ENCODE peak calls at places on chromosomes 7 and 10, in four cellular contexts. K, O, T and R are unnamed samples.

GRCh38 chr7:155868955-155869783 is 56.9 kb upstream of the SHH start:
- DNase-seq in O (no peak), T (no peak), K (no peak), R (no peak)

GRCh38 chr10:125002423-125003145 is 60.7 kb downstream of the ZRANB1 start:
- DNase-seq in T (no peak), O (no peak), K (no peak), R (no peak)

GRCh38 chr7:27213904-27214586 is 14.2 kb upstream of the HOXA13 start:
- DNase-seq in K (no peak), O (no peak), T (no peak), R (no peak)

GRCh38 chr7:171912-172515 is 20.4 kb upstream of the FAM20C start:
- DNase-seq in T (no peak), K (no peak), O (no peak), R (no peak)

GRCh38 chr10:3837909-3838722 is 53.1 kb upstream of the KLF6 start:
- DNase-seq in K (no peak), T (no peak), O (no peak), R (no peak)

GRCh38 chr7:82044497-82045080 is 274.7 kb upstream of the HGF start:
- DNase-seq in O (no peak), T (peak), K (peak), R (no peak)

GRCh38 chr10:11693376-11693775 is 48.8 kb upstream of the ECHDC3 start:
- DNase-seq in T (no peak), K (no peak), O (no peak), R (no peak)

GRCh38 chr7:24727165-24728120 is 29.8 kb downstream of the GSDME start:
- DNase-seq in K (no peak), O (no peak), T (no peak), R (no peak)

GRCh38 chr10:97229322-97229721 is 43.6 kb upstream of the SLIT1 start:
- DNase-seq in O (no peak), T (no peak), K (no peak), R (no peak)

GRCh38 chr7:30709549-30709948 is 27.3 kb upstream of the CRHR2 start:
- DNase-seq in O (no peak), T (no peak), K (no peak), R (no peak)

GRCh38 chr7:79307376-79307775 is 146.1 kb downstream of the MAGI2 start:
- DNase-seq in T (no peak), K (no peak), O (no peak), R (no peak)

GRCh38 chr7:100126239-100126930 is 382 bp upstream of the MBLAC1 start:
- DNase-seq in T (no peak), K (no peak), O (no peak), R (no peak)

GRCh38 chr7:36796850-36797618 is 72.7 kb upstream of the AOAH start:
- DNase-seq in K (no peak), O (no peak), T (peak), R (no peak)

DNA sequence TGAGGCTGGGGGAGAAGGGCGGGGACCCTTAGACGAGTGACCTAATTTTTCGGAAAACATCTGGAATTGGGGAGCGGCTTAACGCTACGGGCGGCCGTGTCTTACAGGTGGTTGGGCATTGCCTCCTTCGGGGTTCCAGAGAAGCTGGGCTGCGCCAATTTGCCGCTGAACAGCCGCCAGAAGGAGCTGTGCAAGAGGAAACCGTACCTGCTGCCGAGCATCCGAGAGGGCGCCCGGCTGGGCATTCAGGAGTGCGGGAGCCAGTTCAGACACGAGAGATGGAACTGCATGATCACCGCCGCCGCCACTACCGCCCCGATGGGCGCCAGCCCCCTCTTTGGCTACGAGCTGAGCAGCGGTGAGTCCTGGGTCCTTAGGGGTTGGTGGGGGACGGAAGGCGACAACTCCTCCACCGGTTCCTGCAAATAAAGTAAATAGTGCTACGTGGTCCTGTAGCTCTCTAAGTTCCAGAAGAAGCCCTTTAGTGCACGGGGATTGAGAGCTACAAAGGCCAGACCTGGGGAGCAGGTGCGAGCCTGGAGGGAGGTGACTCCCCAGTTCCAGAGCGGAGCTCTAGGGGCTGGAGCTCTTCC is 756 bp downstream of the WNT16 start:
- DNase-seq in K (no peak), T (no peak), O (no peak), R (peak)
- TF ChIP-seq CTCF in K (no peak), T (no peak), O (peak), R (no peak)

GRCh38 chr7:21141476-21141875 is 286.4 kb upstream of the SP4 start:
- DNase-seq in T (no peak), K (no peak), O (no peak), R (no peak)

GRCh38 chr7:21137640-21138039 is 290.2 kb upstream of the SP4 start:
- DNase-seq in O (no peak), T (no peak), K (no peak), R (no peak)

GRCh38 chr7:21142081-21142480 is 285.8 kb upstream of the SP4 start:
- DNase-seq in K (no peak), T (no peak), O (no peak), R (peak)

GRCh38 chr7:21135437-21135836 is 292.4 kb upstream of the SP4 start:
- DNase-seq in K (no peak), O (no peak), T (no peak), R (no peak)

GRCh38 chr7:21140622-21141021 is 287.3 kb upstream of the SP4 start:
- DNase-seq in T (no peak), O (no peak), K (no peak), R (no peak)
- TF ChIP-seq POLR2AphosphoS2 in T (no peak), O (no peak), K (no peak), R (no peak)

GRCh38 chr10:44422153-44422552 is 37.3 kb upstream of the CXCL12 start:
- DNase-seq in K (no peak), O (no peak), T (no peak), R (no peak)
- TF ChIP-seq CTCF in K (no peak), O (no peak), T (no peak), R (no peak)

GRCh38 chr7:151954866-151955820 is 1.1 kb upstream of the GALNTL5 start:
- DNase-seq in T (no peak), K (no peak), O (no peak), R (no peak)
- TF ChIP-seq POLR2AphosphoS2 in T (no peak), K (no peak), O (no peak), R (no peak)

DNA sequence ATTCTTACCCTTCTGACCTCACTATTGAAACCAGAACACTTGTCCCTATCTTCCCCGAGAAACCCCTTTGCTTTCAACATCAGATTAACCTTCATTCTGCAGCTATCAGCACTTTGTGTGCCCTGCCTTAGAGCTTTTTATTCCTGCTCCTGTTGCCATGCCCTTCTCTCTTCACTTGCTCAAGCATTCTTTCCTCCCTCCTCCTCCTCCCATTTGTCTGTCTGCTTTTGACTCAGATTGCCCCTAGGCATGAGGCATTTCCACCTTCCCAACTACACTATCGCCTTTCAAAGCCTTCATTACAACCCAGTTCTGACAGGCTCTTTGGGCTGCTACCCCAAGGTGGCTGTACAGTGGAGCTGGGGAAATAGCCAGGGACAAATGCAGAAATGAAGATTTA is 143.3 kb downstream of the SLC25A13 start:
- DNase-seq in K (no peak), O (no peak), T (no peak), R (no peak)
- TF ChIP-seq CTCF in K (no peak), O (no peak), T (no peak), R (no peak)

GRCh38 chr7:142583424-142583823 is 165.8 kb upstream of the PRSS1 start:
- DNase-seq in O (peak), K (no peak), T (no peak), R (peak)

GRCh38 chr7:142585425-142585824 is 163.8 kb upstream of the PRSS1 start:
- DNase-seq in K (no peak), T (no peak), O (no peak), R (peak)

GRCh38 chr7:142586611-142587010 is 162.7 kb upstream of the PRSS1 start:
- DNase-seq in K (no peak), O (no peak), T (no peak), R (no peak)

GRCh38 chr7:142582351-142582750 is 166.9 kb upstream of the PRSS1 start:
- DNase-seq in O (no peak), T (no peak), K (no peak), R (no peak)

DNA sequence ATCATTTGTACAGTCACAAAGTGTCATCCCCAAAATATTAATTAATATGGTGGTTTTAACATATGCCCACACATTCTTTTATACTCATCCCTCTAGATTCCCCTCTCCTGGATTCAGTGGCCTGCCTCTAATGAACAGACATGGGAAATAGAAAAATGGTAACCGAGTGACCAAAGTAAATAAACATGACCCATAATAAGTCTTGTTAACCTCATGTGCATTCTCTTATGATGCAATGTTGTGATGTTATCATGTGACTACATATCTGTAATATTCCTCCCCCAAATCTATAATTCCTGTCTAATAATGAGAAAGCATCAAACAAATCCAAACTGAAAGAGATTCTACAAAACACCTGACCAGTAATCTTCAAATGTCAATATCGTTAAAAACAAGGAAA is 164.5 kb upstream of the PRSS1 start:
- DNase-seq in K (no peak), T (no peak), O (no peak), R (no peak)
- TF ChIP-seq POLR2AphosphoS2 in K (no peak), T (no peak), O (no peak), R (no peak)

GRCh38 chr7:114209968-114210367 is 204.6 kb upstream of the FOXP2 start:
- DNase-seq in K (no peak), T (no peak), O (no peak), R (no peak)
- TF ChIP-seq CTCF in K (no peak), T (peak), O (no peak), R (no peak)

GRCh38 chr7:130942211-130942964 is 208.4 kb upstream of the KLF14 start:
- DNase-seq in K (peak), T (peak), O (no peak), R (peak)

GRCh38 chr7:130941322-130942210 is 207.6 kb upstream of the KLF14 start:
- DNase-seq in O (no peak), T (peak), K (peak), R (peak)

GRCh38 chr7:130943981-130944380 is 210.0 kb upstream of the KLF14 start:
- DNase-seq in O (no peak), K (no peak), T (no peak), R (no peak)

GRCh38 chr7:130944997-130945396 is 211.0 kb upstream of the KLF14 start:
- DNase-seq in O (no peak), K (no peak), T (no peak), R (no peak)

DNA sequence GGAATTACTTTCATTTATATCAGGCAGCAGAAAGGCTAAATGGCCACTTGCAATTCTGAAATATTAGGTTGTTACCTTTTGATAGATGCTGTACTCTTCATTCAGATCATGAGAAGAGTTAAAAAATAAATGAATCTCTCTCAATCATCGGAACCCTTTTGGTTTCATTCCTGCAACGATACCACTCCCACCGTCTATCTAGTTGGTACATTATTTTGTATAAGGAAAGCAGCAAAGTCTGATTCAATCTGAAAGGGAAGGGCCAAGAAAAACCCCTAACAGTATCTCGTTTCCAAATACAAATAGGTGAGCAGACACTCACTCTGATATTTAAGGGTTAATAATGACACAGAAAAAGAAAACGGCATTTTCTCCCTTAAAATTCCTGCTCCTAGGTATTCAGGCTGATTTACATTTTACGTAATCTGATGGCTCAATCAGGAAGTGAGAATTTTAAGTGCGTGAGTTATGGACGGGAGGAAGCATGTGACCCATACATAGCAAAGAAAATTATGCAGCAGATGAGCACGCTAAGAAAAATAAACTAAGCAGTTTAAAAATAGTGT is 209.4 kb upstream of the KLF14 start:
- DNase-seq in T (no peak), K (no peak), O (no peak), R (peak)
- TF ChIP-seq POLR2AphosphoS2 in T (no peak), K (no peak), O (no peak), R (peak)

GRCh38 chr7:18754766-18755165 is 259.2 kb downstream of the HDAC9 start:
- DNase-seq in T (no peak), O (no peak), K (no peak), R (no peak)
- TF ChIP-seq CTCF in T (no peak), O (no peak), K (no peak), R (no peak)

GRCh38 chr10:102065561-102066420 is 642 bp downstream of the HPS6 start:
- DNase-seq in T (no peak), O (no peak), K (no peak), R (peak)

GRCh38 chr10:102067091-102067916 is 2.2 kb downstream of the HPS6 start:
- DNase-seq in T (no peak), K (no peak), O (no peak), R (no peak)

GRCh38 chr10:102066421-102067068 is 1.4 kb downstream of the HPS6 start:
- DNase-seq in T (no peak), K (no peak), O (no peak), R (no peak)

GRCh38 chr10:102069066-102069465 is 3.9 kb downstream of the HPS6 start:
- DNase-seq in O (no peak), T (no peak), K (no peak), R (no peak)

DNA sequence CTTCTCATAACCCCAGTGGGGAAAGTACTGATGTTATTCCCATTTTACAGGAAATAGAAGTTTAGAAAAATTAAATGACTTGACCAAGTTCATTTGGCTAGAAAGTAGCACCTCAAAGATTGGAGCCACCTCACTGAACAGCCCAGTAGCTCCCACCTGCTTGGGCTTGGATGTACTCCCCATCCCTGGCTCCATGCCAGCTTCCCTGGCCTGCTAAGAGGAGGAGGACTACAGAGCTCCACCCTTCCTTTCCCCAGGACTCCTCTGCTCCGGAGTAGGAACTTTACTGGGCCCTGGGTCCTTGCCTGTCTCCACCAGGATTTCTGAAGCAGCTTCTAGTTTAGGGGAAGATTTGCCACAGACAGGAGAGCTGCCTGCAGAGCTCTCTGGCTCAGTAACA is 3.1 kb downstream of the HPS6 start:
- DNase-seq in O (no peak), K (no peak), T (no peak), R (no peak)
- TF ChIP-seq POLR2AphosphoS2 in O (no peak), K (no peak), T (no peak), R (no peak)